ENCODE peak calls at places on chromosomes 5 and 9, in six cellular contexts. V is KG1, D is right cardiac atrium, M is nucleus accumbens, X is caudate nucleus, N is NB4. R is an unnamed sample.

GRCh38 chr5:132688536-132689409 is 15.0 kb downstream of the IL4 start:
- DNase-seq in M (no peak), X (no peak), N (no peak), D (no peak), V (no peak), R (no peak)

GRCh38 chr5:37665272-37665671 is 174.6 kb downstream of the GDNF start:
- DNase-seq in N (no peak), X (no peak), M (no peak), V (no peak), D (no peak), R (no peak)

GRCh38 chr5:132815454-132815853 is 2.4 kb downstream of the SOWAHA start:
- DNase-seq in M (no peak), X (no peak), D (no peak), N (no peak), V (no peak), R (no peak)

GRCh38 chr9:35948901-35949318 is 9.0 kb downstream of the OR2S2 start:
- DNase-seq in N (no peak), M (no peak), V (no peak), D (no peak), X (no peak), R (no peak)

GRCh38 chr9:106980551-106981101 is 117.7 kb downstream of the ZNF462 start:
- DNase-seq in M (no peak), X (no peak), N (no peak), V (no peak), D (no peak), R (no peak)

GRCh38 chr5:618450-618849 is 6.3 kb downstream of the CEP72 start:
- DNase-seq in V (no peak), D (no peak), N (peak), X (no peak), M (no peak), R (no peak)

GRCh38 chr5:68479524-68479923 is 264.0 kb downstream of the PIK3R1 start:
- DNase-seq in N (no peak), M (no peak), V (no peak), X (no peak), D (peak), R (peak)

GRCh38 chr9:135490980-135491444 is 9.5 kb upstream of the MRPS2 start:
- DNase-seq in M (no peak), N (no peak), D (peak), X (no peak), V (no peak), R (no peak)